ENCODE peak calls at places on chromosome 14, in seven cellular contexts. T is dorsolateral prefrontal cortex, V is right lobe of liver, H is progenitor cell of endocrine pancreas, N is neural progenitor cell, R is cardiac fibroblast, E is PC-9. A is an unnamed sample.

GRCh38 chr14:23430733-23431105 is 4.7 kb downstream of the MYH7 start:
- DNase-seq in T (peak), N (peak), H (no peak), E (no peak), R (peak), V (peak), A (no peak)

GRCh38 chr14:92690171-92691011 is 58.0 kb downstream of the LGMN start:
- DNase-seq in V (no peak), E (peak), H (peak), N (no peak), T (peak), R (peak), A (no peak)

GRCh38 chr14:101076451-101077220 is 173.1 kb upstream of the RTL1 start:
- DNase-seq in R (no peak), H (peak), T (no peak), V (peak), N (no peak), E (no peak), A (peak)

GRCh38 chr14:74855021-74855420 is 20.9 kb downstream of the PROX2 start:
- DNase-seq in H (no peak), V (no peak), N (no peak), E (no peak), R (no peak), T (no peak), A (no peak)

GRCh38 chr14:64688801-64689200 is 15.4 kb upstream of the PLEKHG3 start:
- DNase-seq in E (no peak), N (no peak), R (no peak), V (peak), T (peak), H (no peak), A (no peak)

GRCh38 chr14:72961579-72962335 is 35.5 kb downstream of the DCAF4 start:
- DNase-seq in T (no peak), R (peak), E (peak), H (no peak), N (no peak), V (no peak), A (no peak)

GRCh38 chr14:50667491-50668007 is 557 bp downstream of the SAV1 start:
- DNase-seq in H (peak), V (no peak), N (no peak), T (no peak), E (no peak), R (no peak), A (no peak)

GRCh38 chr14:55780156-55780946 is 200.3 kb downstream of the KTN1 start:
- DNase-seq in T (no peak), H (no peak), E (peak), R (peak), N (no peak), V (no peak), A (no peak)

GRCh38 chr14:48584031-48584430 is 908.6 kb upstream of the MDGA2 start:
- DNase-seq in E (no peak), H (no peak), T (no peak), V (no peak), R (peak), N (no peak), A (no peak)

GRCh38 chr14:42214981-42215491 is 608.4 kb downstream of the LRFN5 start:
- DNase-seq in R (peak), T (no peak), H (no peak), N (no peak), E (peak), V (no peak), A (no peak)

GRCh38 chr14:59309291-59309900 is 120.9 kb downstream of the DAAM1 start:
- DNase-seq in N (no peak), V (peak), H (no peak), R (no peak), E (no peak), T (no peak), A (no peak)

GRCh38 chr14:60241091-60241490 is 7.9 kb upstream of the PPM1A start:
- DNase-seq in H (no peak), V (no peak), R (no peak), N (no peak), E (no peak), T (no peak), A (no peak)

GRCh38 chr14:79971330-79971729 is 240.0 kb downstream of the DIO2 start:
- DNase-seq in V (no peak), R (peak), N (no peak), H (no peak), E (no peak), T (no peak), A (no peak)

GRCh38 chr14:75402867-75403413 is 24.9 kb upstream of the JDP2 start:
- DNase-seq in R (no peak), N (no peak), H (no peak), E (no peak), V (no peak), T (no peak), A (peak)

GRCh38 chr14:94066089-94066676 is 14.8 kb downstream of the DDX24 start:
- DNase-seq in T (no peak), V (no peak), E (no peak), N (no peak), R (no peak), H (no peak), A (no peak)

GRCh38 chr14:93538411-93538810 is 107.7 kb downstream of the UNC79 start:
- DNase-seq in V (no peak), R (no peak), T (no peak), H (no peak), E (no peak), N (peak), A (no peak)

GRCh38 chr14:91935621-91936020 is 11.9 kb downstream of the FBLN5 start:
- DNase-seq in E (no peak), R (no peak), V (no peak), N (no peak), T (no peak), H (no peak), A (no peak)

GRCh38 chr14:68659021-68659931 is 133.6 kb downstream of the ZFP36L1 start:
- DNase-seq in R (no peak), T (no peak), V (peak), N (no peak), H (no peak), E (no peak), A (no peak)

GRCh38 chr14:59484611-59485174 is 376 bp downstream of the JKAMP start:
- DNase-seq in V (no peak), T (no peak), N (no peak), R (peak), E (peak), H (no peak), A (no peak)

GRCh38 chr14:85474431-85474830 is 55.5 kb upstream of the FLRT2 start:
- DNase-seq in R (no peak), E (no peak), V (no peak), H (no peak), N (no peak), T (no peak), A (no peak)

GRCh38 chr14:73763396-73763795 is 49.2 kb upstream of the PNMA1 start:
- DNase-seq in N (no peak), H (no peak), T (no peak), R (no peak), E (no peak), V (peak), A (no peak)

GRCh38 chr14:63745858-63746425 is 18.1 kb upstream of the SGPP1 start:
- DNase-seq in H (no peak), E (no peak), N (no peak), T (no peak), R (no peak), V (no peak), A (peak)

GRCh38 chr14:26598081-26598671 is 343 bp upstream of the NOVA1 start:
- DNase-seq in E (peak), H (peak), N (peak), V (peak), R (peak), T (peak), A (peak)

GRCh38 chr14:31457665-31458659 is 656 bp upstream of the DTD2 start:
- DNase-seq in E (no peak), T (no peak), V (no peak), H (no peak), R (no peak), N (peak), A (no peak)

DNA sequence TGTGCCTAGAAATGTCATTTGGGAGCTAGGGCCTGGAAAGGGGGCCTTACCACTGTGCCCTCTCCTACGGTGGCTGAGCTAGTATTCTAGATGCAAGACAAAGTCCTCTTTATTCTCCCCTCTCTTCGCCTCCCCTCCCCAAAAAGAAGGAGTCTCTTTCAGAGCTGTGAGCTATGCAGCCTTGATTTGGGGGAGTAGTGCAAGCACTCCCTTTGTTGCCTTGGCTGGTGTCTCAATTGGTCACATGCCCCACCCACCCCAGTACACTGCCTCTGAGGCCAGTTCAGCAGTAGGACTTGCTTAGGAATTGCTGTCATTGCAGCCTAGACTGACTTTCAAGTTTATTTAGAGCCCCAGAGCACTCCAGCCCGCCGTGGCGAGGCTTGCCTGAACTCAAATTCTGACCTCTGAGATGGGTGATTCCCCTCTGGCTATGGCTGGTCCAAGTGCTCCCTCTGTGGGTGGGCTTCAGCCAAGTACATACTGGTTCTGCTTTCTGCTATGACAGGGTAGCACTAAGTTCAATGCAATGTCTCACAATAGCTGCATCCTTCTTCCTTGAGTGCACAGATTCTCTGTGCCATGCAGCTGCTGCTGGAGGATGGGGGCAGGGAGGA is 37.0 kb upstream of the FBXO33 start:
- DNase-seq in E (no peak), T (no peak), N (peak), R (peak), H (no peak), V (no peak), A (no peak)
- TF ChIP-seq CTCF in E (no peak), T (no peak), N (peak), R (peak), H (peak), V (no peak), A (peak)

GRCh38 chr14:106840258-106840657 is 1313.9 kb downstream of the TMEM121 start:
- DNase-seq in V (no peak), N (no peak), T (no peak), E (no peak), R (no peak), H (no peak), A (no peak)
- TF ChIP-seq CTCF in V (no peak), N (no peak), T (no peak), E (no peak), R (no peak), H (no peak), A (no peak)

DNA sequence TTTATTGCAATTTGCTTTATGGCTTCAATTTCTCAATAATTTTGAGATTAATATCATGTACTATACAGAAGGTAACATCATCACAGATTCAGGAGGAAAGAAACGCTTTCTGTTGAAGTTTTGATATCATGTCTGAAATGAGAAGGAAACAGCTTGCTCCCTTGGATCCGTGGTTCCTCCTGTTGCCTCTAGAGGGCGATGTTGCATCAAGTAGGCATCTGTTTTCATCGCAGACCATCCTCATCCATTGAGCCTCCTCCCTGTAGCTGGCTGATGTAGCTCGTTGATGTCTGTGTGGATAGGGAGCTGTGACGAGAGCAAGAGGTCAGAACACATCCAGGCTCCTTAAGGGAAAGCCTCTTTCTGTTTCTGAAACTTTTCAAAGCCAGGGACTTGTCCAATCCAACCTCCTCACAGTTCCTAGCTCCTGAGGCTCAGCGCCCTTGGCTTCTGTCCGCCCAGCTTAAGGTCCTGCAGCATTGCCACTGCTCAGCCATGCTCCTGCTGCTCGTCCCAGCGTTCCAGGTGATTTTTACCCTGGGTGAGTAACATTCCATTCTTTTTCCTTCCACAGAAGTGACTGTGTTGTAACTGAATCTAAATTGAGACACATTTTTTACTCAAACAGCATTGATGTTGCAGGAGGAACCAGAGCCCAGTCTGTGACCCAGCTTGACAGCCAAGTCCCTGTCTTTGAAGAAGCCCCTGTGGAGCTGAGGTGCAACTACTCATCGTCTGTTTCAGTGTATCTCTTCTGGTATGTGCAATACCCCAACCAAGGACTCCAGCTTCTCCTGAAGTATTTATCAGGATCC is 304.8 kb upstream of the OR4E1 start:
- DNase-seq in E (peak), V (peak), T (no peak), N (peak), R (peak), H (peak), A (no peak)
- TF ChIP-seq CTCF in E (peak), V (peak), T (peak), N (peak), R (peak), H (peak), A (peak)

GRCh38 chr14:81170829-81171195 is 49.9 kb downstream of the GTF2A1 start:
- DNase-seq in H (no peak), E (no peak), N (no peak), V (no peak), R (no peak), T (no peak), A (no peak)
- TF ChIP-seq CTCF in H (no peak), E (peak), N (no peak), V (no peak), R (no peak), T (no peak), A (peak)

DNA sequence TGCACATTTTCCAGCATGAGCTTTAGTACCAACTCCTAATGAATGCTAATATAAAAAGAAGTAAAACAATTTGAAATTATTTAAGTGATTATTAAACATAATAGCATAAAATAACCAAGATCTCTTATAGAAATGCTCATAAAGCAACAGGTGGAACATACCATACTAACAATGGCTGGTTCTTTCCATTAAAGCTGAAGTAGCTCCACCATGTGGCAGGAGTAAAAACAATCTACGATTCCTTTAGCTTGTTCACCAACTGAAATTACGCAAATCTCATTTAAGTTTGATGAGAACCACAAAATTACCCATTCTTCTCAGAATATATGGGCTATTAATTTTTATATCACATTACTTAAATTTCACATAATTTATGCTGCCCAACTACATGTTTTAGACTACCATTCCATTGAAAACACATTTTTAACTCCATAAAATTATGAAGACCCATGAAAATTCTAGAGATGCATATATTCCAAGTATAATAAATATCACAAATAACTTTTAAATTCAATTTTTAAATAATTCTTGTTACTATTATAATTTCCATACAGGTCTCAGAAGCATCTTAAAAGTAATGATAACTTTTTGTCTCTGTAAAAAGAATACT is 213.6 kb downstream of the DAD1 start:
- DNase-seq in H (no peak), R (peak), N (peak), V (no peak), E (peak), T (no peak), A (no peak)
- TF ChIP-seq CTCF in H (peak), R (peak), N (peak), V (peak), E (peak), T (peak), A (peak)

DNA sequence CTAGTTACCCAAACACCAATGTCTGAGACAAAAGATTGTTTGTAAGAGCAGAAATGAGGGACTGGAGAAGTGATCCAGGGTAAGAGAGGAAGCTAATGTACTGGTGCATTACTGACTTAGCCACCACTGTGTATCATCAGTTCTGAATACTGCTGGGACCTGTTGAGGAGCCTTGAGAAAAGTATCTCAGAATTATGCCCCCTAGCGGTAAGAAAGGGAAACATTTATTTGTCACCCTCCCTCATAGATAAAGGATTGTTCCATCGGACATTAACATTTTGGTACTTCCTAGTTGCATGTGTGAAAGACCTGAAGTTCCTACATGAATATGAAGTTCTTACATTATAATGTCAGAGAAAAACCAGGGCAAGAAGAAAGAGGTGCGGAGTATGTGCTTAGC is 612.5 kb downstream of the FSCB start:
- DNase-seq in V (no peak), H (no peak), E (no peak), R (peak), N (peak), T (no peak), A (no peak)
- TF ChIP-seq CTCF in V (peak), H (peak), E (peak), R (peak), N (peak), T (peak), A (peak)

DNA sequence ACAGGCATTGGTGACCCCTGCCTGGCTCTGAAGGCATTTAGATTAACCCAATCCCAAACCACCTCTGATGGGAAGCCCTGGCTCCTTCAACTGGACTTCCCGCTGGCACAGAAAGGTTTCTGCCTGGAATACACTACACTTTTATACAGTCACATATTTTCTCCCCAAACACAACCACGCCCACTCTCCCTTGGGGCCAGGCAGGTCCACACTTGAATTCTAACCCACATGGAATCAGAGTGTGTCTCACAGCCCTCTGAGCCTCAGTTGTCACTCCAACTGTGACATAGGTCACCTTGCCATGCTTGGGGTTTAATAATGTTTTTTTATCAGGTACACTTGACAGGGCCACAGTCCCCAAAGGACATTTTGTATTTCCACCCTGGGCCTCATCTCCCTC is 368.6 kb downstream of the BCL11B start:
- DNase-seq in V (no peak), N (no peak), E (no peak), R (no peak), T (no peak), H (no peak), A (no peak)
- TF ChIP-seq CTCF in V (no peak), N (no peak), E (no peak), R (no peak), T (no peak), H (no peak), A (no peak)

GRCh38 chr14:52015411-52016030 is 26.2 kb downstream of the RTRAF start:
- DNase-seq in T (no peak), N (peak), V (no peak), R (peak), E (no peak), H (no peak), A (no peak)
- TF ChIP-seq CTCF in T (peak), N (peak), V (peak), R (peak), E (peak), H (peak), A (peak)

GRCh38 chr14:77406086-77406485 is 17.2 kb downstream of the NOXRED1 start:
- DNase-seq in E (no peak), N (no peak), R (no peak), T (no peak), H (no peak), V (no peak), A (no peak)

GRCh38 chr14:77406718-77407117 is 16.6 kb downstream of the NOXRED1 start:
- DNase-seq in E (no peak), N (no peak), T (no peak), R (peak), V (no peak), H (no peak), A (no peak)

GRCh38 chr14:77403798-77404197 is 19.5 kb downstream of the NOXRED1 start:
- DNase-seq in V (no peak), R (no peak), H (no peak), E (no peak), N (no peak), T (no peak), A (no peak)

GRCh38 chr14:77407158-77407557 is 16.2 kb downstream of the NOXRED1 start:
- DNase-seq in H (no peak), R (peak), V (no peak), E (no peak), N (no peak), T (no peak), A (no peak)

DNA sequence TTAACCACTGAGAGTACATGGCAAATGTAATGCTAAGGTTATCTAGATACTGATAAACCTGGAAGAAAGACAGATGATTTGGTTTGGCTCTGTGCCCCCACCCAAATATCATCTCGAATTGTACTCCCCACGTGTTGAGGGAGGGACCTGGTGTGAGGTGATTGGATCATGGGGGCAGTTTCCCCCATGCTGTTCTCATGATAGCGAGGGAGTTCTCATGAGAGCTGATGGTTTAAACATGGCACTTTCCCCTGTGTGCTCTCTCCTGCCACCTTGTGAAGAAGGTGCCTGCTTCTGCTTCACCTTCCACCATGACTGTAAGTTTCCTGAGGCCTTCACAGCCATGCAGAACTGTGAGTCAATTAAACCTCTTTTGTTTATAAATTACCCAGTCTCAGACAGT is 14.2 kb downstream of the NOXRED1 start:
- DNase-seq in H (no peak), R (peak), E (no peak), V (no peak), T (no peak), N (peak), A (no peak)
- TF ChIP-seq CTCF in H (peak), R (peak), E (peak), V (peak), T (no peak), N (peak), A (peak)

GRCh38 chr14:28630100-28630499 is 136.5 kb upstream of the FOXG1 start:
- DNase-seq in T (no peak), E (no peak), H (no peak), R (no peak), N (no peak), V (no peak), A (no peak)

GRCh38 chr14:28629328-28630004 is 137.1 kb upstream of the FOXG1 start:
- DNase-seq in T (no peak), N (no peak), H (no peak), V (no peak), R (no peak), E (peak), A (no peak)

GRCh38 chr14:28635387-28635786 is 131.2 kb upstream of the FOXG1 start:
- DNase-seq in R (peak), N (peak), T (no peak), V (no peak), H (no peak), E (peak), A (no peak)
- TF ChIP-seq CTCF in R (peak), N (peak), T (peak), V (peak), H (peak), E (peak), A (peak)

A was measured in osteocyte.